ENCODE peak calls at places on chromosome 5, in six cellular contexts. One of them, this sample, is unnamed.
A peak's percentile ranks its signal among the peaks of the same experiment; 100 is the strongest.

GRCh38 chr5:125023673-125024072 is 277.2 kb upstream of the ZNF608 start:
- DNase-seq in MM.1S: no peak
- DNase-seq in kidney: no peak
- DNase-seq in GM12865: no peak
- DNase-seq in HL-60: no peak
- DNase-seq in pancreas: no peak
- DNase-seq in this sample: no peak

GRCh38 chr5:60340965-60341471 is 358.9 kb downstream of the DEPDC1B start:
- DNase-seq in MM.1S: no peak
- DNase-seq in kidney: no peak
- DNase-seq in GM12865: peak; percentile 46
- DNase-seq in HL-60: no peak
- DNase-seq in pancreas: no peak
- DNase-seq in this sample: no peak

GRCh38 chr5:22372376-22372775 is 480.8 kb downstream of the CDH12 start:
- DNase-seq in MM.1S: no peak
- DNase-seq in kidney: peak; percentile 26
- DNase-seq in GM12865: no peak
- DNase-seq in HL-60: no peak
- DNase-seq in pancreas: no peak
- DNase-seq in this sample: no peak

GRCh38 chr5:2659071-2659470 is 92.4 kb downstream of the IRX2 start:
- DNase-seq in MM.1S: no peak
- DNase-seq in kidney: no peak
- DNase-seq in GM12865: no peak
- DNase-seq in HL-60: no peak
- DNase-seq in pancreas: no peak
- DNase-seq in this sample: no peak

GRCh38 chr5:36164461-36164860 is 12.6 kb downstream of the SKP2 start:
- DNase-seq in MM.1S: peak; percentile 85
- DNase-seq in kidney: no peak
- DNase-seq in GM12865: no peak
- DNase-seq in HL-60: no peak
- DNase-seq in pancreas: no peak
- DNase-seq in this sample: no peak

GRCh38 chr5:179495906-179496455 is 54.4 kb upstream of the RUFY1 start:
- DNase-seq in MM.1S: no peak
- DNase-seq in kidney: no peak
- DNase-seq in GM12865: no peak
- DNase-seq in HL-60: peak; percentile 13
- DNase-seq in pancreas: no peak
- DNase-seq in this sample: no peak

GRCh38 chr5:145543968-145544367 is 291.2 kb downstream of the PRELID2 start:
- DNase-seq in MM.1S: no peak
- DNase-seq in kidney: no peak
- DNase-seq in GM12865: no peak
- DNase-seq in HL-60: no peak
- DNase-seq in pancreas: no peak
- DNase-seq in this sample: no peak

GRCh38 chr5:44388504-44389409 is 463 bp downstream of the FGF10 start:
- DNase-seq in MM.1S: no peak
- DNase-seq in kidney: peak; percentile 68
- DNase-seq in GM12865: no peak
- DNase-seq in HL-60: no peak
- DNase-seq in pancreas: peak; percentile 75
- DNase-seq in this sample: no peak

GRCh38 chr5:35198096-35198495 is 32.2 kb downstream of the PRLR start:
- DNase-seq in MM.1S: no peak
- DNase-seq in kidney: peak; percentile 90
- DNase-seq in GM12865: no peak
- DNase-seq in HL-60: no peak
- DNase-seq in pancreas: peak; percentile 72
- DNase-seq in this sample: no peak

GRCh38 chr5:138336952-138337684 is 948 bp upstream of the FAM53C start:
- DNase-seq in MM.1S: no peak
- DNase-seq in kidney: no peak
- DNase-seq in GM12865: no peak
- DNase-seq in HL-60: peak; percentile 75
- DNase-seq in pancreas: no peak
- DNase-seq in this sample: peak; percentile 79

GRCh38 chr5:66516535-66516934 is 79.7 kb upstream of the MAST4 start:
- DNase-seq in MM.1S: no peak
- DNase-seq in kidney: no peak
- DNase-seq in GM12865: no peak
- DNase-seq in HL-60: no peak
- DNase-seq in pancreas: no peak
- DNase-seq in this sample: no peak

GRCh38 chr5:110086658-110087388 is 397.1 kb downstream of the MAN2A1 start:
- DNase-seq in MM.1S: no peak
- DNase-seq in kidney: no peak
- DNase-seq in GM12865: no peak
- DNase-seq in HL-60: no peak
- DNase-seq in pancreas: no peak
- DNase-seq in this sample: no peak

GRCh38 chr5:156274455-156274854 is 52.5 kb upstream of the SGCD start:
- DNase-seq in MM.1S: no peak
- DNase-seq in kidney: no peak
- DNase-seq in GM12865: no peak
- DNase-seq in HL-60: no peak
- DNase-seq in pancreas: no peak
- DNase-seq in this sample: no peak

GRCh38 chr5:141879941-141880738 is 1.9 kb upstream of the PCDH1 start:
- DNase-seq in MM.1S: no peak
- DNase-seq in kidney: peak; percentile 51
- DNase-seq in GM12865: no peak
- DNase-seq in HL-60: no peak
- DNase-seq in pancreas: no peak
- DNase-seq in this sample: no peak

GRCh38 chr5:141877478-141878185 is 578 bp downstream of the PCDH1 start:
- DNase-seq in MM.1S: peak; percentile 17
- DNase-seq in kidney: peak; percentile 84
- DNase-seq in GM12865: no peak
- DNase-seq in HL-60: no peak
- DNase-seq in pancreas: no peak
- DNase-seq in this sample: no peak

GRCh38 chr5:141876628-141877477 is 1.4 kb downstream of the PCDH1 start:
- DNase-seq in MM.1S: no peak
- DNase-seq in kidney: peak; percentile 84
- DNase-seq in GM12865: no peak
- DNase-seq in HL-60: no peak
- DNase-seq in pancreas: peak; percentile 80
- DNase-seq in this sample: no peak

GRCh38 chr5:141878771-141879759 is 855 bp upstream of the PCDH1 start:
- DNase-seq in MM.1S: peak; percentile 95
- DNase-seq in kidney: peak; percentile 94
- DNase-seq in GM12865: peak; percentile 92
- DNase-seq in HL-60: peak; percentile 88
- DNase-seq in pancreas: peak; percentile 85
- DNase-seq in this sample: peak; percentile 84

DNA sequence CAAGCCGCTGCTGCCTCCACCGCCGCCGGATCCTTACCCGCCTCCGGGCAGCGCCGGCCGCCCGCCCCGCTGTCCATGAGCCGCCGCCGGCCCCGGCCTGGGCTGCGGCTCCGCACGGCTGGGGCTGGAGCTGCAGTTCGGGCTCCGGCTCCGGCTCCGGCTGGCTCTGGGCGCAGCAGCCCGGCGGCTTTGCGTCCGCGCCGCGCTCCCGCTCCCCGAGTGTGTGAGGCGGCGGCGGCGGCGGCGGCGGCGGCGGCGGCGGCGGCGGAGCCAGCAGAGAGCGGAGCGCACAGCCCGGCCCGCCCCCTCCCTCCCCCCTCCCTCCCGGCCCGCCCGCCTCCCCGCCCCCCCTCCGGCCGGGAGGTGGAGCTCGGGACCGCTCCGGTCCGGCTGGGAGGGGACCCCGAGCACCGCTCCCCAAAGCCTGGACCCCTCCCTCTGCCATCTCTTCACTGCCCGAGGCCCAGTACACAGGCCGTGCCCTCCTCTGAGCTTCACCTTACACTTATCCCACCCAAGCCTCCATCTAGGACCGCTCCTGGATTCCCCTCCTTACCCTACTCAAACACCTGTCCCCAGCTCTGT is at the start of gene PCDH1:
- DNase-seq in MM.1S: peak; percentile 62
- DNase-seq in kidney: peak; percentile 84
- DNase-seq in GM12865: no peak
- DNase-seq in HL-60: no peak
- DNase-seq in pancreas: peak; percentile 84
- DNase-seq in this sample: no peak
- H3K4me3 ChIP-seq in MM.1S: peak within 1 kb of the TSS; percentile 71
- H3K4me3 ChIP-seq in kidney: peak within 1 kb of the TSS; percentile 95
- H3K4me3 ChIP-seq in GM12865: no peak within 1 kb of the TSS
- H3K4me3 ChIP-seq in HL-60: no peak within 1 kb of the TSS
- H3K4me3 ChIP-seq in pancreas: peak within 1 kb of the TSS; percentile 78
- H3K4me3 ChIP-seq in this sample: no peak within 1 kb of the TSS

GRCh38 chr5:173268750-173269580 is 34.0 kb upstream of the NKX2-5 start:
- DNase-seq in MM.1S: no peak
- DNase-seq in kidney: no peak
- DNase-seq in GM12865: no peak
- DNase-seq in HL-60: no peak
- DNase-seq in pancreas: no peak
- DNase-seq in this sample: no peak
- H3K4me3 ChIP-seq in MM.1S: no peak overlapping the region
- H3K4me3 ChIP-seq in kidney: no peak overlapping the region
- H3K4me3 ChIP-seq in GM12865: no peak overlapping the region
- H3K4me3 ChIP-seq in HL-60: no peak overlapping the region
- H3K4me3 ChIP-seq in pancreas: no peak overlapping the region
- H3K4me3 ChIP-seq in this sample: no peak overlapping the region

GRCh38 chr5:154761062-154761740 is 6.0 kb downstream of the LARP1 start:
- DNase-seq in MM.1S: peak; percentile 50
- DNase-seq in kidney: no peak
- DNase-seq in GM12865: peak; percentile 50
- DNase-seq in HL-60: no peak
- DNase-seq in pancreas: no peak
- DNase-seq in this sample: no peak
- H3K4me3 ChIP-seq in MM.1S: no peak overlapping the region
- H3K4me3 ChIP-seq in kidney: no peak overlapping the region
- H3K4me3 ChIP-seq in GM12865: peak overlapping the region; percentile 62
- H3K4me3 ChIP-seq in HL-60: no peak overlapping the region
- H3K4me3 ChIP-seq in pancreas: no peak overlapping the region
- H3K4me3 ChIP-seq in this sample: no peak overlapping the region

GRCh38 chr5:148792649-148793048 is 33.8 kb upstream of the ADRB2 start:
- DNase-seq in MM.1S: no peak
- DNase-seq in kidney: no peak
- DNase-seq in GM12865: no peak
- DNase-seq in HL-60: no peak
- DNase-seq in pancreas: no peak
- DNase-seq in this sample: no peak
- H3K4me3 ChIP-seq in MM.1S: no peak overlapping the region
- H3K4me3 ChIP-seq in kidney: no peak overlapping the region
- H3K4me3 ChIP-seq in GM12865: no peak overlapping the region
- H3K4me3 ChIP-seq in HL-60: no peak overlapping the region
- H3K4me3 ChIP-seq in pancreas: no peak overlapping the region
- H3K4me3 ChIP-seq in this sample: no peak overlapping the region

GRCh38 chr5:113201715-113202114 is 225.1 kb downstream of the DCP2 start:
- DNase-seq in MM.1S: no peak
- DNase-seq in kidney: no peak
- DNase-seq in GM12865: no peak
- DNase-seq in HL-60: no peak
- DNase-seq in pancreas: no peak
- DNase-seq in this sample: no peak
- H3K4me3 ChIP-seq in MM.1S: no peak overlapping the region
- H3K4me3 ChIP-seq in kidney: no peak overlapping the region
- H3K4me3 ChIP-seq in GM12865: no peak overlapping the region
- H3K4me3 ChIP-seq in HL-60: no peak overlapping the region
- H3K4me3 ChIP-seq in pancreas: no peak overlapping the region
- H3K4me3 ChIP-seq in this sample: no peak overlapping the region

GRCh38 chr5:42799241-42799608 is 12.5 kb downstream of the SELENOP start:
- DNase-seq in MM.1S: no peak
- DNase-seq in kidney: no peak
- DNase-seq in GM12865: no peak
- DNase-seq in HL-60: no peak
- DNase-seq in pancreas: no peak
- DNase-seq in this sample: no peak
- H3K4me3 ChIP-seq in MM.1S: no peak overlapping the region
- H3K4me3 ChIP-seq in kidney: no peak overlapping the region
- H3K4me3 ChIP-seq in GM12865: no peak overlapping the region
- H3K4me3 ChIP-seq in HL-60: no peak overlapping the region
- H3K4me3 ChIP-seq in pancreas: no peak overlapping the region
- H3K4me3 ChIP-seq in this sample: no peak overlapping the region